ENCODE peak calls at places on chromosomes 12 and 14, in eight cellular contexts. One of them, this sample, is unnamed.

GRCh38 chr12:96749978-96750377 is 157.1 kb upstream of the NEDD1 start:
- DNase-seq in NCI-H510A: no peak
- DNase-seq in central memory CD4-positive, alpha-beta T cell: no peak
- DNase-seq in ascending aorta: no peak
- DNase-seq in GM10248: no peak
- DNase-seq in cardiac muscle cell: no peak
- DNase-seq in tibial nerve: no peak
- DNase-seq in astrocyte: no peak
- DNase-seq in this sample: no peak

GRCh38 chr14:100383727-100384158 is 60.6 kb downstream of the SLC25A47 start:
- DNase-seq in astrocyte: no peak
- DNase-seq in tibial nerve: no peak
- DNase-seq in GM10248: peak
- DNase-seq in cardiac muscle cell: peak
- DNase-seq in central memory CD4-positive, alpha-beta T cell: peak
- DNase-seq in ascending aorta: no peak
- DNase-seq in NCI-H510A: no peak
- DNase-seq in this sample: no peak

GRCh38 chr12:88579572-88579940 is 715 bp downstream of the KITLG start:
- DNase-seq in astrocyte: no peak
- DNase-seq in cardiac muscle cell: peak
- DNase-seq in central memory CD4-positive, alpha-beta T cell: no peak
- DNase-seq in NCI-H510A: no peak
- DNase-seq in tibial nerve: peak
- DNase-seq in ascending aorta: no peak
- DNase-seq in GM10248: peak
- DNase-seq in this sample: no peak

GRCh38 chr14:54356172-54356571 is 40.6 kb upstream of the CDKN3 start:
- DNase-seq in central memory CD4-positive, alpha-beta T cell: no peak
- DNase-seq in GM10248: no peak
- DNase-seq in cardiac muscle cell: peak
- DNase-seq in ascending aorta: no peak
- DNase-seq in tibial nerve: no peak
- DNase-seq in astrocyte: peak
- DNase-seq in NCI-H510A: no peak
- DNase-seq in this sample: no peak

GRCh38 chr12:2283910-2284309 is 231.1 kb downstream of the CACNA1C start:
- DNase-seq in central memory CD4-positive, alpha-beta T cell: no peak
- DNase-seq in ascending aorta: no peak
- DNase-seq in GM10248: no peak
- DNase-seq in astrocyte: peak
- DNase-seq in cardiac muscle cell: peak
- DNase-seq in tibial nerve: no peak
- DNase-seq in NCI-H510A: no peak
- DNase-seq in this sample: no peak

GRCh38 chr14:90911121-90911520 is 94.9 kb upstream of the TTC7B start:
- DNase-seq in ascending aorta: no peak
- DNase-seq in astrocyte: no peak
- DNase-seq in tibial nerve: no peak
- DNase-seq in GM10248: no peak
- DNase-seq in central memory CD4-positive, alpha-beta T cell: no peak
- DNase-seq in NCI-H510A: no peak
- DNase-seq in cardiac muscle cell: no peak
- DNase-seq in this sample: no peak

GRCh38 chr14:29236848-29237247 is 470.3 kb downstream of the FOXG1 start:
- DNase-seq in cardiac muscle cell: peak
- DNase-seq in NCI-H510A: no peak
- DNase-seq in central memory CD4-positive, alpha-beta T cell: no peak
- DNase-seq in GM10248: no peak
- DNase-seq in ascending aorta: no peak
- DNase-seq in astrocyte: peak
- DNase-seq in tibial nerve: no peak
- DNase-seq in this sample: no peak

GRCh38 chr12:53097207-53097563 is 282 bp upstream of the IGFBP6 start:
- DNase-seq in GM10248: no peak
- DNase-seq in NCI-H510A: no peak
- DNase-seq in tibial nerve: no peak
- DNase-seq in astrocyte: peak
- DNase-seq in central memory CD4-positive, alpha-beta T cell: no peak
- DNase-seq in cardiac muscle cell: peak
- DNase-seq in ascending aorta: no peak
- DNase-seq in this sample: no peak

GRCh38 chr12:29497588-29497987 is at the start of gene OVCH1:
- DNase-seq in tibial nerve: no peak
- DNase-seq in GM10248: no peak
- DNase-seq in cardiac muscle cell: no peak
- DNase-seq in NCI-H510A: no peak
- DNase-seq in central memory CD4-positive, alpha-beta T cell: no peak
- DNase-seq in ascending aorta: no peak
- DNase-seq in astrocyte: no peak
- DNase-seq in this sample: no peak

GRCh38 chr14:81222694-81223093 is 1.9 kb upstream of the GTF2A1 start:
- DNase-seq in cardiac muscle cell: no peak
- DNase-seq in ascending aorta: no peak
- DNase-seq in astrocyte: no peak
- DNase-seq in NCI-H510A: no peak
- DNase-seq in tibial nerve: no peak
- DNase-seq in GM10248: no peak
- DNase-seq in central memory CD4-positive, alpha-beta T cell: no peak
- DNase-seq in this sample: no peak

GRCh38 chr14:23881292-23881691 is 72.3 kb upstream of the DHRS4 start:
- DNase-seq in central memory CD4-positive, alpha-beta T cell: no peak
- DNase-seq in ascending aorta: no peak
- DNase-seq in NCI-H510A: no peak
- DNase-seq in tibial nerve: no peak
- DNase-seq in cardiac muscle cell: no peak
- DNase-seq in GM10248: no peak
- DNase-seq in astrocyte: peak
- DNase-seq in this sample: peak

GRCh38 chr12:104155711-104156555 is 17.9 kb upstream of the NFYB start:
- DNase-seq in tibial nerve: no peak
- DNase-seq in NCI-H510A: no peak
- DNase-seq in GM10248: no peak
- DNase-seq in astrocyte: peak
- DNase-seq in central memory CD4-positive, alpha-beta T cell: no peak
- DNase-seq in cardiac muscle cell: no peak
- DNase-seq in ascending aorta: no peak
- DNase-seq in this sample: no peak

GRCh38 chr14:75025082-75025481 is 22.4 kb downstream of the EIF2B2 start:
- DNase-seq in astrocyte: peak
- DNase-seq in GM10248: no peak
- DNase-seq in central memory CD4-positive, alpha-beta T cell: no peak
- DNase-seq in NCI-H510A: no peak
- DNase-seq in tibial nerve: no peak
- DNase-seq in cardiac muscle cell: peak
- DNase-seq in ascending aorta: no peak
- DNase-seq in this sample: no peak

GRCh38 chr14:51607677-51608076 is 44.0 kb upstream of the FRMD6 start:
- DNase-seq in tibial nerve: no peak
- DNase-seq in cardiac muscle cell: no peak
- DNase-seq in central memory CD4-positive, alpha-beta T cell: no peak
- DNase-seq in ascending aorta: no peak
- DNase-seq in astrocyte: no peak
- DNase-seq in NCI-H510A: no peak
- DNase-seq in GM10248: no peak
- DNase-seq in this sample: no peak

GRCh38 chr12:24695657-24696329 is 253.1 kb downstream of the BCAT1 start:
- DNase-seq in astrocyte: peak
- DNase-seq in ascending aorta: no peak
- DNase-seq in tibial nerve: no peak
- DNase-seq in GM10248: no peak
- DNase-seq in cardiac muscle cell: peak
- DNase-seq in NCI-H510A: no peak
- DNase-seq in central memory CD4-positive, alpha-beta T cell: no peak
- DNase-seq in this sample: no peak

GRCh38 chr12:54136844-54137580 is 51.8 kb downstream of the SMUG1 start:
- DNase-seq in central memory CD4-positive, alpha-beta T cell: no peak
- DNase-seq in GM10248: no peak
- DNase-seq in NCI-H510A: no peak
- DNase-seq in tibial nerve: no peak
- DNase-seq in ascending aorta: no peak
- DNase-seq in astrocyte: no peak
- DNase-seq in cardiac muscle cell: no peak
- DNase-seq in this sample: no peak

GRCh38 chr12:109731806-109732205 is 18.2 kb downstream of the FAM222A start:
- DNase-seq in cardiac muscle cell: no peak
- DNase-seq in central memory CD4-positive, alpha-beta T cell: no peak
- DNase-seq in NCI-H510A: no peak
- DNase-seq in ascending aorta: no peak
- DNase-seq in GM10248: no peak
- DNase-seq in tibial nerve: peak
- DNase-seq in astrocyte: no peak
- DNase-seq in this sample: no peak

GRCh38 chr12:94941440-94941862 is 62.0 kb downstream of the NDUFA12 start:
- DNase-seq in central memory CD4-positive, alpha-beta T cell: peak
- DNase-seq in ascending aorta: peak
- DNase-seq in GM10248: no peak
- DNase-seq in astrocyte: peak
- DNase-seq in cardiac muscle cell: peak
- DNase-seq in tibial nerve: peak
- DNase-seq in NCI-H510A: peak
- DNase-seq in this sample: no peak

GRCh38 chr12:53056296-53056695 is 6.4 kb downstream of the TNS2 start:
- DNase-seq in GM10248: no peak
- DNase-seq in cardiac muscle cell: peak
- DNase-seq in astrocyte: no peak
- DNase-seq in central memory CD4-positive, alpha-beta T cell: no peak
- DNase-seq in NCI-H510A: no peak
- DNase-seq in tibial nerve: no peak
- DNase-seq in ascending aorta: no peak
- DNase-seq in this sample: no peak

GRCh38 chr14:100653409-100653808 is 66.2 kb upstream of the BEGAIN start:
- DNase-seq in astrocyte: no peak
- DNase-seq in central memory CD4-positive, alpha-beta T cell: no peak
- DNase-seq in cardiac muscle cell: no peak
- DNase-seq in NCI-H510A: no peak
- DNase-seq in GM10248: peak
- DNase-seq in ascending aorta: no peak
- DNase-seq in tibial nerve: no peak
- DNase-seq in this sample: no peak

GRCh38 chr14:89303452-89304435 is 113.3 kb downstream of the FOXN3 start:
- DNase-seq in central memory CD4-positive, alpha-beta T cell: no peak
- DNase-seq in ascending aorta: peak
- DNase-seq in cardiac muscle cell: peak
- DNase-seq in tibial nerve: peak
- DNase-seq in astrocyte: peak
- DNase-seq in NCI-H510A: peak
- DNase-seq in GM10248: peak
- DNase-seq in this sample: no peak

GRCh38 chr12:75591628-75592027 is 80.2 kb upstream of the KRR1 start:
- DNase-seq in cardiac muscle cell: peak
- DNase-seq in tibial nerve: no peak
- DNase-seq in ascending aorta: no peak
- DNase-seq in central memory CD4-positive, alpha-beta T cell: no peak
- DNase-seq in NCI-H510A: no peak
- DNase-seq in GM10248: no peak
- DNase-seq in astrocyte: no peak
- DNase-seq in this sample: no peak

GRCh38 chr12:80627773-80628172 is 79.7 kb upstream of the MYF6 start:
- DNase-seq in tibial nerve: no peak
- DNase-seq in astrocyte: peak
- DNase-seq in ascending aorta: no peak
- DNase-seq in central memory CD4-positive, alpha-beta T cell: no peak
- DNase-seq in cardiac muscle cell: peak
- DNase-seq in NCI-H510A: no peak
- DNase-seq in GM10248: no peak
- DNase-seq in this sample: no peak

GRCh38 chr12:78385541-78385940 is 479.0 kb upstream of the SYT1 start:
- DNase-seq in cardiac muscle cell: no peak
- DNase-seq in astrocyte: no peak
- DNase-seq in tibial nerve: no peak
- DNase-seq in NCI-H510A: no peak
- DNase-seq in central memory CD4-positive, alpha-beta T cell: no peak
- DNase-seq in ascending aorta: no peak
- DNase-seq in GM10248: no peak
- DNase-seq in this sample: no peak

GRCh38 chr12:112194601-112195247 is 69.4 kb downstream of the TRAFD1 start:
- DNase-seq in NCI-H510A: no peak
- DNase-seq in central memory CD4-positive, alpha-beta T cell: no peak
- DNase-seq in tibial nerve: no peak
- DNase-seq in GM10248: no peak
- DNase-seq in astrocyte: no peak
- DNase-seq in cardiac muscle cell: no peak
- DNase-seq in ascending aorta: no peak
- DNase-seq in this sample: no peak

GRCh38 chr14:50784683-50785505 is 46.1 kb downstream of the NIN start:
- DNase-seq in tibial nerve: no peak
- DNase-seq in GM10248: no peak
- DNase-seq in NCI-H510A: no peak
- DNase-seq in cardiac muscle cell: no peak
- DNase-seq in ascending aorta: no peak
- DNase-seq in astrocyte: no peak
- DNase-seq in central memory CD4-positive, alpha-beta T cell: no peak
- DNase-seq in this sample: no peak

GRCh38 chr12:647713-648085 is 15.5 kb downstream of the NINJ2 start:
- DNase-seq in cardiac muscle cell: no peak
- DNase-seq in tibial nerve: no peak
- DNase-seq in NCI-H510A: no peak
- DNase-seq in GM10248: no peak
- DNase-seq in astrocyte: no peak
- DNase-seq in central memory CD4-positive, alpha-beta T cell: no peak
- DNase-seq in ascending aorta: no peak
- DNase-seq in this sample: no peak

GRCh38 chr12:53965251-53966069 is 7.5 kb upstream of the HOXC11 start:
- DNase-seq in cardiac muscle cell: no peak
- DNase-seq in GM10248: no peak
- DNase-seq in ascending aorta: no peak
- DNase-seq in NCI-H510A: no peak
- DNase-seq in central memory CD4-positive, alpha-beta T cell: no peak
- DNase-seq in tibial nerve: peak
- DNase-seq in astrocyte: no peak
- DNase-seq in this sample: no peak

GRCh38 chr12:11862794-11863193 is 207.9 kb upstream of the BCL2L14 start:
- DNase-seq in cardiac muscle cell: peak
- DNase-seq in central memory CD4-positive, alpha-beta T cell: no peak
- DNase-seq in GM10248: peak
- DNase-seq in ascending aorta: no peak
- DNase-seq in NCI-H510A: no peak
- DNase-seq in astrocyte: peak
- DNase-seq in tibial nerve: no peak
- DNase-seq in this sample: no peak

GRCh38 chr12:2161478-2161877 is 108.7 kb downstream of the CACNA1C start:
- DNase-seq in cardiac muscle cell: peak
- DNase-seq in NCI-H510A: no peak
- DNase-seq in tibial nerve: peak
- DNase-seq in astrocyte: peak
- DNase-seq in central memory CD4-positive, alpha-beta T cell: no peak
- DNase-seq in ascending aorta: no peak
- DNase-seq in GM10248: no peak
- DNase-seq in this sample: no peak

GRCh38 chr12:124233846-124234620 is 60.9 kb upstream of the RFLNA start:
- DNase-seq in NCI-H510A: no peak
- DNase-seq in central memory CD4-positive, alpha-beta T cell: no peak
- DNase-seq in astrocyte: peak
- DNase-seq in cardiac muscle cell: peak
- DNase-seq in ascending aorta: no peak
- DNase-seq in GM10248: no peak
- DNase-seq in tibial nerve: no peak
- DNase-seq in this sample: no peak

GRCh38 chr12:209851-210250 is 4.1 kb downstream of the SLC6A12 start:
- DNase-seq in NCI-H510A: no peak
- DNase-seq in GM10248: no peak
- DNase-seq in central memory CD4-positive, alpha-beta T cell: no peak
- DNase-seq in tibial nerve: no peak
- DNase-seq in ascending aorta: no peak
- DNase-seq in cardiac muscle cell: no peak
- DNase-seq in astrocyte: no peak
- DNase-seq in this sample: no peak

GRCh38 chr14:80491131-80491530 is 279.8 kb upstream of the DIO2 start:
- DNase-seq in tibial nerve: peak
- DNase-seq in ascending aorta: no peak
- DNase-seq in central memory CD4-positive, alpha-beta T cell: no peak
- DNase-seq in astrocyte: peak
- DNase-seq in cardiac muscle cell: peak
- DNase-seq in GM10248: no peak
- DNase-seq in NCI-H510A: no peak
- DNase-seq in this sample: no peak

GRCh38 chr14:85124896-85125295 is 405.0 kb upstream of the FLRT2 start:
- DNase-seq in central memory CD4-positive, alpha-beta T cell: no peak
- DNase-seq in cardiac muscle cell: peak
- DNase-seq in ascending aorta: no peak
- DNase-seq in astrocyte: peak
- DNase-seq in GM10248: no peak
- DNase-seq in tibial nerve: no peak
- DNase-seq in NCI-H510A: no peak
- DNase-seq in this sample: no peak

This sample was measured in esophagus muscularis mucosa.